ENCODE peak calls at places on chromosomes 12 and 14, in five cellular contexts. A is GM23248, J is lower lobe of right lung, V is tibial artery, B is H9. R is an unnamed sample. For H3K4me1 and H3K27me3, the result is how much of the 10 kb centered on the place peaks cover.

GRCh38 chr14:94050231-94050880 is 24.2 kb downstream of the OTUB2 start:
- DNase-seq in A (no peak), J (peak), V (peak), B (peak), R (no peak)

GRCh38 chr12:13851828-13852227 is 129.6 kb downstream of the GRIN2B start:
- DNase-seq in A (no peak), J (no peak), V (no peak), B (peak), R (no peak)

GRCh38 chr12:50734409-50735263 is 29.3 kb upstream of the ATF1 start:
- DNase-seq in A (peak), J (no peak), V (no peak), B (peak), R (no peak)

GRCh38 chr14:103613517-103613916 is 15.5 kb upstream of the KLC1 start:
- DNase-seq in A (no peak), J (no peak), V (no peak), B (no peak), R (no peak)

GRCh38 chr12:46386360-46386867 is 13.8 kb upstream of the SLC38A2 start:
- DNase-seq in A (peak), J (no peak), V (no peak), B (no peak), R (no peak)

GRCh38 chr14:69674546-69675245 is 63.3 kb downstream of the SUSD6 start:
- DNase-seq in A (no peak), J (no peak), V (no peak), B (no peak), R (no peak)

GRCh38 chr14:75822522-75823288 is 159.1 kb downstream of the TGFB3 start:
- DNase-seq in A (peak), J (no peak), V (no peak), B (no peak), R (no peak)

GRCh38 chr14:87055007-87055406 is 938.0 kb downstream of the GALC start:
- DNase-seq in A (no peak), J (no peak), V (no peak), B (peak), R (no peak)

GRCh38 chr14:92400579-92401444 is 77.8 kb downstream of the SLC24A4 start:
- DNase-seq in A (no peak), J (no peak), V (no peak), B (no peak), R (no peak)

GRCh38 chr14:101122855-101123129 is 219.3 kb upstream of the RTL1 start:
- DNase-seq in A (no peak), J (no peak), V (no peak), B (no peak), R (no peak)
- H3K4me1 ChIP-seq in A (under half), J (under half), V (under half), B (under half), R (under half)

GRCh38 chr14:73774671-73775070 is 60.5 kb upstream of the PNMA1 start:
- DNase-seq in A (no peak), J (no peak), V (no peak), B (no peak), R (no peak)
- H3K27ac ChIP-seq in A (no peak), J (no peak), V (peak), B (no peak), R (no peak)

GRCh38 chr12:47993491-47993890 is 10.8 kb downstream of the COL2A1 start:
- DNase-seq in A (no peak), J (no peak), V (no peak), B (no peak), R (no peak)
- H3K27me3 ChIP-seq in A (under half), J (under half), V (under half), B (under half), R (under half)

DNA sequence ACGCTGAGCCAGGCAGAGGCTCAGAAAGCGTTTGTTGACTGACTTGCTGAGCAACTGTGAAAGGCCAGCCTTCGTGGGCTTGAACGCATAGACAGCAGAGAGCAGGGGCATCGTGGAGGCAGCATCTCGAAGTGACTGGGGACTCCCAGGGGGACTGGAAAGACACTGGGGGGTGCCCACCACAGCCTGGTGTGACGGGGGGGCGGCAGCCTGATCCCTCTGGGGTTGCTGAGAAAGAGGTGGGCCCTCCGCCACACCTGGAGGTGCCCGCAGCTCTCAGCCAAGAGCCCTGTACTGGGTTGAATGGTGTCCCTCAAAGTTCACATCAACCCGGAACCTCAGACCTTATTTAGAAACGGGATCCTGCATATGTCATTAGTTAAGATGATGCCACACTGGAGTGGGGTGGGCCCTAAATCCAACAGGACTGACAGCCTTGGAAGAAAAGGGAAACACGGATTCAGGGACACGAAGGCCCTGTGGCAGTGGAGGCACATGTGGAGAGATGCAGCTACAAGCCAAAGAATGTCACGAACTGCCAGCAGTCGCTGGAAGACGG is 84.6 kb downstream of the RFLNA start:
- DNase-seq in A (no peak), J (no peak), V (no peak), B (no peak), R (no peak)
- H3K4me1 ChIP-seq in A (under half), J (half or more), V (half or more), B (under half), R (under half)

GRCh38 chr12:5292651-5293050 is 139.3 kb upstream of the NTF3 start:
- DNase-seq in A (no peak), J (no peak), V (no peak), B (no peak), R (no peak)

GRCh38 chr12:5293773-5294172 is 138.1 kb upstream of the NTF3 start:
- DNase-seq in A (no peak), J (no peak), V (no peak), B (no peak), R (no peak)

GRCh38 chr12:5294274-5294673 is 137.6 kb upstream of the NTF3 start:
- DNase-seq in A (no peak), J (no peak), V (no peak), B (no peak), R (no peak)

GRCh38 chr12:5295151-5295550 is 136.8 kb upstream of the NTF3 start:
- DNase-seq in A (peak), J (no peak), V (no peak), B (no peak), R (no peak)

GRCh38 chr12:5295966-5296365 is 135.9 kb upstream of the NTF3 start:
- DNase-seq in A (no peak), J (no peak), V (no peak), B (no peak), R (no peak)
- H3K27ac ChIP-seq in A (no peak), J (no peak), V (no peak), B (no peak), R (no peak)

GRCh38 chr12:64931981-64932380 is 107.5 kb downstream of the TBC1D30 start:
- DNase-seq in A (no peak), J (no peak), V (no peak), B (no peak), R (no peak)
- H3K27me3 ChIP-seq in A (under half), J (under half), V (under half), B (under half), R (under half)

GRCh38 chr14:104972301-104973211 is 5.6 kb downstream of the AHNAK2 start:
- DNase-seq in A (peak), J (peak), V (peak), B (no peak), R (peak)

GRCh38 chr14:104971447-104972240 is 6.5 kb downstream of the AHNAK2 start:
- DNase-seq in A (no peak), J (peak), V (peak), B (no peak), R (no peak)

GRCh38 chr14:104969741-104970230 is 8.4 kb downstream of the AHNAK2 start:
- DNase-seq in A (no peak), J (peak), V (no peak), B (no peak), R (no peak)

GRCh38 chr14:104968541-104969401 is 9.4 kb downstream of the AHNAK2 start:
- DNase-seq in A (peak), J (peak), V (peak), B (peak), R (peak)

DNA sequence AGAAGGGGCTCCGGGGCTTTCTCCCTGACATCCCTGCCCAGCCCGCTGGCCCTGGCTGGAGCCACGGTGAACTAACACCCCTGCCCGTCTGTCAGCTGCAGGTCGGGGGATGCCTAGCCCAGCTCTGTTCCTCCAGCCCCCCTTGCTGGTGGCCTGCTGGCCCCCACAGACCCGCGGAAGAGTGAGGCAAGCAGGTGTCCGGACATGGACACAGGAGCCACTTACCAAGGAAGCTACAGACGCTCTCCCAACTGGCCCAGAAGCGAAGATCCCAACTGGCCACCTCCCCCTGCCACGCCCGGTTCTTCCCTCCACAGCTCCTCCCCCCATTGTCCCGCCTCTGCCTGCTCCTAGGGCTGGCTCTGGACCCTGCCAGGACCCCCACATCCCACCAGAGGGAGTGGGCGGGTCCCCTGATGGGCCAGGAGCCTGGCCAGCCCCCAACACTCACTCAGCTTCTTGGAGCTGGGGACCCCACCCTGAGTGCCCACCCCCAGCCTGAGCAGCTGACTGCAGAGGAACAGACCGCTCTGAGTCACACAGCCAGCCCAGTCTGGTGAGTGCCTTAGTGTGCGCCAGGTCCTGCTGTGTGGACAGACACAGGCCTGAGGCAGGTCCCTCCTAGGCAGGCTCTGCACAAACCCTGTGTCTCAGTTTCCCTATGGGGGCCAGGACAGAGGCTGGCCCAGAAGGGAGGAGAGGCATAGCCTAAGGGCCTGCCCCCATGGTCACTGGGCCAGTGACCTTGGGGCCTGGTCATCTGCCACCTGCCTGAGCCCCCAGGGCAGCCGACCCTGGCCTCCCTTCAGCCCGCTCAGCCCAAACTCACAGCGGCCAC is 7.7 kb downstream of the AHNAK2 start:
- DNase-seq in A (peak), J (peak), V (peak), B (peak), R (peak)
- H3K4me1 ChIP-seq in A (half or more), J (half or more), V (half or more), B (under half), R (under half)

GRCh38 chr12:56530390-56531055 is 8.9 kb downstream of the RBMS2 start:
- DNase-seq in A (no peak), J (no peak), V (no peak), B (no peak), R (no peak)
- H3K27ac ChIP-seq in A (no peak), J (peak), V (no peak), B (no peak), R (no peak)

GRCh38 chr12:131491887-131492490 is 218.9 kb upstream of the SFSWAP start:
- DNase-seq in A (no peak), J (no peak), V (no peak), B (no peak), R (no peak)
- H3K27me3 ChIP-seq in A (under half), J (under half), V (under half), B (under half), R (under half)

GRCh38 chr12:111664510-111664909 is 21.2 kb downstream of the BRAP start:
- DNase-seq in A (no peak), J (no peak), V (no peak), B (no peak), R (no peak)
- H3K4me1 ChIP-seq in A (under half), J (under half), V (under half), B (under half), R (under half)

R was measured in colonic mucosa.